ENCODE peak calls at places on chromosomes 13 and 19, in ten cellular contexts. O is HT1080; Z is PC-3; Y is SW 1271; U is stimulated activated effector memory CD8-positive, alpha-beta T cell treated with anti-CD3 and anti-CD28 coated beads, Interleukin-12 subunit alpha, Interleukin-12 subunit beta, amount 100 ng/mL, for 72 hours; S is GM18507; M is activated T-helper 9 cell treated with anti-CD3 and anti-CD28 coated beads, Interleukin-2, amount 50 U/mL, for 16 hours; T is AG04450; N is activated naive CD8-positive, alpha-beta T cell treated with anti-CD3 and anti-CD28 coated beads, Interleukin-2, amount 50 U/mL, for 24 hours; W is COR-L47. C is an unnamed sample.

GRCh38 chr13:72062566-72062965 is 195.6 kb upstream of the DACH1 start:
- DNase-seq in O (peak; percentile 81), Z (peak; percentile 85), Y (peak; percentile 11), U (no peak), S (no peak), M (no peak), T (no peak), N (no peak), W (peak; percentile 81), C (no peak)

GRCh38 chr13:56198350-56198749 is 942.4 kb upstream of the PRR20A start:
- DNase-seq in O (no peak), Z (no peak), Y (no peak), U (no peak), S (no peak), M (no peak), T (no peak), N (no peak), W (no peak), C (no peak)

GRCh38 chr13:42545842-42546241 is 28.1 kb upstream of the TNFSF11 start:
- DNase-seq in O (no peak), Z (no peak), Y (no peak), U (no peak), S (no peak), M (no peak), T (no peak), N (no peak), W (no peak), C (no peak)

GRCh38 chr13:24671367-24672117 is 8.7 kb upstream of the ATP12A start:
- DNase-seq in O (peak; percentile 79), Z (peak; percentile 86), Y (peak; percentile 75), U (no peak), S (no peak), M (no peak), T (peak; percentile 61), N (no peak), W (peak; percentile 52), C (peak; percentile 64)

GRCh38 chr19:58089846-58090245 is 8.2 kb downstream of the ZSCAN18 start:
- DNase-seq in O (no peak), Z (no peak), Y (no peak), U (no peak), S (no peak), M (no peak), T (no peak), N (no peak), W (no peak), C (no peak)

GRCh38 chr19:3465552-3465951 is 14.8 kb downstream of the SMIM24 start:
- DNase-seq in O (no peak), Z (no peak), Y (no peak), U (no peak), S (no peak), M (no peak), T (no peak), N (no peak), W (no peak), C (no peak)

GRCh38 chr13:37386276-37386675 is 212.3 kb downstream of the POSTN start:
- DNase-seq in O (peak; percentile 52), Z (no peak), Y (no peak), U (no peak), S (no peak), M (no peak), T (no peak), N (no peak), W (no peak), C (peak; percentile 18)

GRCh38 chr19:21082011-21082975 is at the start of gene ZNF714:
- DNase-seq in O (peak; percentile 95), Z (peak; percentile 76), Y (peak; percentile 90), U (peak; percentile 89), S (peak; percentile 70), M (peak; percentile 55), T (peak; percentile 76), N (peak; percentile 77), W (no peak), C (peak; percentile 95)

GRCh38 chr13:113854238-113855011 is 9.5 kb downstream of the GAS6 start:
- DNase-seq in O (no peak), Z (no peak), Y (no peak), U (no peak), S (no peak), M (no peak), T (no peak), N (no peak), W (no peak), C (peak; percentile 79)